ENCODE peak calls at places on chromosomes 4 and X, in six cellular contexts. D, C, X, U, W and F are unnamed samples.

GRCh38 chr4:123783936-123784335 is 387.3 kb downstream of the SPRY1 start:
- DNase-seq in D (no peak), C (no peak), X (no peak), U (no peak), W (no peak), F (no peak)

GRCh38 chrX:153474718-153475117 is 4.3 kb upstream of the HAUS7 start:
- DNase-seq in D (peak; percentile 30), C (peak; percentile 41), X (no peak), U (peak; percentile 10), W (peak; percentile 47), F (peak; percentile 34)

GRCh38 chr4:140158234-140159030 is 4.4 kb upstream of the MAML3 start:
- DNase-seq in D (peak; percentile 24), C (no peak), X (peak; percentile 85), U (no peak), W (no peak), F (no peak)

GRCh38 chr4:17450431-17450830 is 61.5 kb downstream of the QDPR start:
- DNase-seq in D (no peak), C (no peak), X (no peak), U (no peak), W (no peak), F (no peak)

GRCh38 chr4:6242271-6243029 is 27.2 kb upstream of the WFS1 start:
- DNase-seq in D (no peak), C (no peak), X (no peak), U (no peak), W (no peak), F (no peak)

GRCh38 chr4:54017308-54017707 is 47.1 kb downstream of the CHIC2 start:
- DNase-seq in D (no peak), C (no peak), X (no peak), U (no peak), W (no peak), F (no peak)

GRCh38 chr4:14802596-14802995 is 199.7 kb upstream of the CPEB2 start:
- DNase-seq in D (no peak), C (no peak), X (no peak), U (no peak), W (no peak), F (no peak)

GRCh38 chr4:25112349-25113008 is 47.8 kb downstream of the SEPSECS start:
- DNase-seq in D (no peak), C (no peak), X (no peak), U (no peak), W (no peak), F (no peak)

GRCh38 chr4:2269618-2270163 is 7.8 kb upstream of the MXD4 start:
- DNase-seq in D (no peak), C (no peak), X (no peak), U (no peak), W (no peak), F (no peak)

GRCh38 chr4:25702848-25703247 is 47.2 kb downstream of the SLC34A2 start:
- DNase-seq in D (peak; percentile 39), C (no peak), X (no peak), U (no peak), W (no peak), F (no peak)

GRCh38 chr4:24780936-24781538 is 14.3 kb upstream of the SOD3 start:
- DNase-seq in D (no peak), C (no peak), X (no peak), U (no peak), W (no peak), F (no peak)